ENCODE peak calls at places on chromosomes 4 and X, in six cellular contexts. Y is adrenal gland, S is tibial nerve, W is upper lobe of right lung, Q is SK-N-SH, P is colonic mucosa. D is an unnamed sample. For H3K4me1, the result is how much of the 10 kb centered on the place peaks cover.

GRCh38 chr4:166886708-166887107 is 347.6 kb downstream of the SPOCK3 start:
- DNase-seq in Y (no peak), Q (no peak), P (no peak), S (no peak), W (no peak), D (no peak)

GRCh38 chrX:28189011-28189410 is 207.8 kb upstream of the DCAF8L1 start:
- DNase-seq in Y (no peak), S (no peak), P (no peak), Q (no peak), W (no peak), D (peak)

GRCh38 chr4:25970241-25970675 is 56.2 kb downstream of the SMIM20 start:
- DNase-seq in Y (peak), W (peak), S (no peak), Q (no peak), P (peak), D (peak)

GRCh38 chrX:153412746-153413720 is 1.8 kb downstream of the ZFP92 start:
- DNase-seq in Q (peak), W (no peak), Y (no peak), P (no peak), S (no peak), D (no peak)

GRCh38 chr4:25949166-25949748 is 35.2 kb downstream of the SMIM20 start:
- DNase-seq in W (no peak), S (no peak), Y (no peak), Q (no peak), P (peak), D (peak)

GRCh38 chr4:77021614-77022089 is 54.1 kb downstream of the CCNI start:
- DNase-seq in S (no peak), Y (no peak), Q (no peak), W (no peak), P (no peak), D (no peak)

GRCh38 chrX:154378059-154378798 is 866 bp upstream of the EMD start:
- DNase-seq in S (no peak), P (peak), W (peak), Y (peak), Q (peak), D (peak)

GRCh38 chrX:97367149-97367548 is 483.4 kb downstream of the RPA4 start:
- DNase-seq in W (no peak), Y (no peak), P (no peak), Q (no peak), S (no peak), D (no peak)

GRCh38 chr4:159390648-159391047 is 287.8 kb downstream of the RAPGEF2 start:
- DNase-seq in Q (no peak), S (no peak), W (no peak), Y (peak), P (no peak), D (peak)

GRCh38 chr4:6627832-6628231 is 12.7 kb upstream of the MRFAP1 start:
- DNase-seq in Q (no peak), P (no peak), Y (no peak), S (no peak), W (no peak), D (no peak)

GRCh38 chrX:13473666-13474516 is 95.5 kb upstream of the EGFL6 start:
- DNase-seq in W (no peak), P (no peak), Y (no peak), S (no peak), Q (no peak), D (peak)

GRCh38 chrX:35809816-35810215 is 11.7 kb downstream of the MAGEB16 start:
- DNase-seq in W (no peak), P (no peak), Q (no peak), Y (no peak), S (no peak), D (no peak)

GRCh38 chr4:17324431-17324830 is 187.5 kb downstream of the QDPR start:
- DNase-seq in Q (peak), Y (peak), W (no peak), S (peak), P (peak), D (peak)

GRCh38 chr4:87365348-87365747 is 25.6 kb downstream of the HSD17B11 start:
- DNase-seq in Q (no peak), S (no peak), P (no peak), W (no peak), Y (no peak), D (no peak)
- H3K4me3 ChIP-seq in Q (no peak), S (no peak), P (no peak), W (no peak), Y (no peak), D (no peak)

GRCh38 chrX:132406106-132406505 is 82.7 kb downstream of the MBNL3 start:
- DNase-seq in Q (no peak), W (no peak), S (no peak), Y (no peak), P (no peak), D (peak)
- H3K4me1 ChIP-seq in Q (under half), W (under half), S (under half), Y (under half), P (under half), D (under half)

DNA sequence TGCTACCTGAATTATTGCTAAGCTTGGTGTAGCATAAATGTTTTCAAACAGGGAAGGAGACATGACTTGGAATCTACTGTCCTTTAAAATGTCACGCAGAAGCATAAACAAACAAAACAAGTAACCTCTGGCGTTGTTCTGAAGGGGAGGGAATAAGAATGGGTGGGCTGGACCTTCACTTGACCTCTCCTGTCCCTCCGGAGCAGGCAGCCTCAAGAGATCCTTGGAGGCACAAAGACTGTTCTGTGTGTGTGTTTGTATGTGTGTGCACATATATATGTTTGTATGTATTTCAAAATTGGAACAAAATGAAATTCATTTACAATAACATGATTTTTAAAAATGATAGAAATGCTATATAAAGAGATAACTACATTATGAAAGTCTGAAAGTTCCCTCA is 91.3 kb upstream of the DCLK2 start:
- DNase-seq in S (no peak), P (no peak), Y (no peak), W (no peak), Q (no peak), D (no peak)
- H3K27ac ChIP-seq in S (no peak), P (no peak), Y (no peak), W (no peak), Q (peak), D (no peak)

GRCh38 chr4:83110970-83111369 is 3.6 kb downstream of the PLAC8 start:
- DNase-seq in P (no peak), Y (no peak), W (no peak), S (no peak), Q (no peak), D (no peak)
- H3K4me3 ChIP-seq in P (peak), Y (no peak), W (no peak), S (no peak), Q (peak), D (no peak)

GRCh38 chr4:39042365-39042764 is 10.2 kb upstream of the TMEM156 start:
- DNase-seq in Q (no peak), Y (no peak), W (no peak), P (no peak), S (no peak), D (no peak)
- H3K4me1 ChIP-seq in Q (under half), Y (under half), W (under half), P (under half), S (under half), D (under half)

GRCh38 chr4:41476310-41476709 is 61.6 kb upstream of the LIMCH1 start:
- DNase-seq in W (no peak), P (no peak), S (no peak), Y (no peak), Q (no peak), D (peak)

GRCh38 chr4:41477200-41477910 is 60.6 kb upstream of the LIMCH1 start:
- DNase-seq in S (no peak), Y (no peak), W (no peak), P (no peak), Q (no peak), D (peak)

GRCh38 chr4:41480985-41481384 is 57.0 kb upstream of the LIMCH1 start:
- DNase-seq in S (no peak), Q (peak), Y (no peak), W (no peak), P (no peak), D (no peak)

GRCh38 chr4:41483771-41484170 is 54.2 kb upstream of the LIMCH1 start:
- DNase-seq in W (no peak), P (no peak), Y (no peak), S (no peak), Q (no peak), D (no peak)

GRCh38 chr4:41478518-41478917 is 59.4 kb upstream of the LIMCH1 start:
- DNase-seq in Y (no peak), W (no peak), P (no peak), S (no peak), Q (no peak), D (no peak)
- H3K27ac ChIP-seq in Y (no peak), W (no peak), P (no peak), S (no peak), Q (no peak), D (peak)

GRCh38 chr4:183099537-183100297 is 660 bp downstream of the WWC2 start:
- DNase-seq in P (no peak), Y (peak), Q (no peak), S (no peak), W (peak), D (peak)

GRCh38 chr4:183097251-183098079 is 1.6 kb upstream of the WWC2 start:
- DNase-seq in Q (no peak), P (peak), W (peak), Y (peak), S (peak), D (no peak)

GRCh38 chr4:183096276-183096965 is 2.6 kb upstream of the WWC2 start:
- DNase-seq in W (no peak), Q (no peak), S (no peak), Y (no peak), P (no peak), D (no peak)

GRCh38 chr4:183098723-183099536 is at the start of gene WWC2:
- DNase-seq in P (peak), Q (peak), W (peak), Y (peak), S (peak), D (peak)

GRCh38 chr4:183098080-183098722 is 856 bp upstream of the WWC2 start:
- DNase-seq in S (peak), Q (peak), W (peak), P (peak), Y (peak), D (peak)
- H3K4me3 ChIP-seq in S (peak), Q (peak), W (peak), P (peak), Y (peak), D (peak)

GRCh38 chrX:129768586-129769466 is 10.9 kb upstream of the SASH3 start:
- DNase-seq in P (no peak), S (no peak), Y (no peak), W (no peak), Q (no peak), D (peak)
- H3K4me1 ChIP-seq in P (under half), S (under half), Y (under half), W (under half), Q (under half), D (under half)

DNA sequence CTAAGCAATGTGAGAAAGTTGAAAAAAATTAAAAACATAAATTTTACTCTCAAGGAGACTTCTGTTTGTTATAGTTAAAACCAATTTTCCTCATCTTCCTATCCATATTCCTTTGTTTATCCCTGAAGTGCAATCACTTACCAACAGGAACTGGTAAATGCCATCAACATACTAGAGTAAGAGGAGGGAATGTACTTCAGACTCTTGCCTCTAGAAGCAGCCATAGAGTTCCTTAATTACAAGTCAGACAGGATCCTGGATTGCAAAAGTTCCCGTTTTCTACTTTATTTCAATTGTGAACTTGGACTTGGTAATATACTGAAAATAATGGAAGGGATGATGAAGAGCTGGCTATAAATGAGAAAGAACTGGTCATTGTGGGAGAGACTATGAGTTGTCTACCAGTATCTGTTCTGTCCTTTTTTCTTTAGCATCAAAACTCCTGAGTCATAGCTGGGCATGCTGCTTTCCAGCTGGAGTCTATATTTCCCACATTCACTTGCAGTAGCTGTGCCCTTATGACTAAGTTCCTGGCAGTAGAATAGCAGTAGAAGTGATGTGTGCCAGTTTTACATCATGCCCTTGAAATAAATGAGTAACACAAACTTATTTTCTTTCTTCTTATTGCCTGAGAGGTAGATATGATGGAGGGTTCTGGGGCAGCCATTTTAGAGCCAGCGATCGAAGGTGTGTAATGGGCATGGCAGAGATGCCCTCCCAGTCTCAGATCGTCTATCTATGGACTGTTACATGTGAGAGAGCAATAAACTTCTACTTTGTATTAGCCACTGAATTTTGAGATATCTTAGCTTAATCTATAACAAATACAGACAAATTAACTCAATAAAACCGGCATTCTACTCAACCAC is 26.8 kb upstream of the SPARCL1 start:
- DNase-seq in P (no peak), Q (no peak), W (no peak), Y (peak), S (no peak), D (no peak)
- H3K27ac ChIP-seq in P (no peak), Q (no peak), W (no peak), Y (peak), S (no peak), D (no peak)

DNA sequence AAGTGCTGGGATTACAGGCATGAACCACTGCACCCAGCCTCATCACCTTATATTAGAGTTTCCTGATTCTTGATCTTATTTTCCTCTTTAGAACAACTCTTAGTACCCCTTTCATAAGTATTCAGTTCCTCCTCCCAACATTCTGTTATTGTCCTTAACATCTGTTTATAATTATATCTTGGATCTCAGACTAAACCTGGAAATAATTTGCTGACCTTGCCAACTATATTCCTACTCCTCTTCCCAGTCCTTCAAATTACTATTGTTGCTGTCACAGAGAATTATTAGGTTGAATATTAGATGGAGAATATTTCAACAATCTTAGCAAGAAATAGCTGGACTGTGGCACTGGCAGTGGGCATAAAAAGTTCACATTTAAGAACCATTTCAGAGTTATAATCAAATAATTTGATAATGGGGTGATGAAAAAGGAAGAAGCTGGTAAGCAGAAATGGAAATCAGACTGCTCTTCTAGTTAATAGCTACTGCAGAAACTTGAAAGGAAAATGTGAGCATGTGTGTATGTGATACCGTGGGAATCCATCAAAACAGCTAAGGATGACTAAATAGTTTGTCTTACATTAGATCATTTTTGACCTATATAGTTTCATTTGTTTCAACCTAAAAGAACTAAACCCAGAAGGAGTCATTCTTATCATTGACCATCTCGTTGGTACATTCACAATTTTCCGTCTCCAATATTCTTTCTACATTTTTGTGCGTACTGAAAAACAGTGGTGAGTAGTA is 43.3 kb upstream of the PRDM8 start:
- DNase-seq in Q (peak), Y (no peak), P (no peak), W (no peak), S (no peak), D (no peak)
- H3K4me3 ChIP-seq in Q (peak), Y (no peak), P (no peak), W (no peak), S (no peak), D (no peak)